ENCODE peak calls at places on chromosomes 7 and 10, in six cellular contexts. P is tibial artery; L is aorta; Y is naive thymus-derived CD4-positive, alpha-beta T cell; W is cardiac muscle cell; E is uterus. S is an unnamed sample.

GRCh38 chr10:77029684-77030407 is 607.8 kb downstream of the KCNMA1 start:
- DNase-seq in P (no peak), L (no peak), Y (no peak), W (no peak), E (no peak), S (no peak)

GRCh38 chr10:69497611-69498390 is 46.5 kb downstream of the TSPAN15 start:
- DNase-seq in P (no peak), L (peak; percentile 67), Y (no peak), W (no peak), E (no peak), S (no peak)

GRCh38 chr10:1525354-1526162 is 211.8 kb downstream of the ADARB2 start:
- DNase-seq in P (no peak), L (no peak), Y (no peak), W (no peak), E (no peak), S (no peak)

GRCh38 chr10:14812271-14812670 is 25.6 kb downstream of the CDNF start:
- DNase-seq in P (no peak), L (no peak), Y (no peak), W (no peak), E (no peak), S (no peak)

GRCh38 chr10:30985552-30985951 is 46.1 kb downstream of the ZNF438 start:
- DNase-seq in P (no peak), L (no peak), Y (no peak), W (no peak), E (no peak), S (no peak)

GRCh38 chr7:129498021-129498420 is 4.3 kb upstream of the SMKR1 start:
- DNase-seq in P (no peak), L (no peak), Y (no peak), W (no peak), E (no peak), S (no peak)

GRCh38 chr7:3427957-3428356 is 126.9 kb downstream of the SDK1 start:
- DNase-seq in P (no peak), L (no peak), Y (no peak), W (no peak), E (no peak), S (no peak)

GRCh38 chr10:85317827-85318226 is 989.4 kb downstream of the CCSER2 start:
- DNase-seq in P (no peak), L (no peak), Y (no peak), W (no peak), E (no peak), S (no peak)

GRCh38 chr7:18610331-18610948 is 114.9 kb downstream of the HDAC9 start:
- DNase-seq in P (no peak), L (no peak), Y (no peak), W (peak; percentile 59), E (no peak), S (peak; percentile 16)

GRCh38 chr10:3786295-3786981 is 1.4 kb upstream of the KLF6 start:
- DNase-seq in P (peak; percentile 38), L (peak; percentile 76), Y (no peak), W (peak; percentile 45), E (no peak), S (peak; percentile 82)

GRCh38 chr10:519055-519715 is 170.3 kb downstream of the DIP2C start:
- DNase-seq in P (no peak), L (no peak), Y (no peak), W (no peak), E (peak; percentile 11), S (no peak)

GRCh38 chr7:12303507-12303906 is 92.4 kb downstream of the TMEM106B start:
- DNase-seq in P (no peak), L (no peak), Y (no peak), W (no peak), E (no peak), S (no peak)

GRCh38 chr10:78541528-78542470 is 508.1 kb downstream of the RPS24 start:
- DNase-seq in P (no peak), L (no peak), Y (no peak), W (no peak), E (no peak), S (peak; percentile 55)

GRCh38 chr7:24825315-24825917 is 68.2 kb upstream of the GSDME start:
- DNase-seq in P (no peak), L (no peak), Y (no peak), W (no peak), E (no peak), S (peak; percentile 91)

GRCh38 chr10:6114299-6114698 is 25.5 kb downstream of the RBM17 start:
- DNase-seq in P (no peak), L (no peak), Y (no peak), W (no peak), E (no peak), S (no peak)

GRCh38 chr10:69952069-69952800 is 100.4 kb upstream of the MACROH2A2 start:
- DNase-seq in P (no peak), L (no peak), Y (no peak), W (no peak), E (no peak), S (no peak)

GRCh38 chr10:93465806-93466675 is 16.1 kb downstream of the MYOF start:
- DNase-seq in P (peak; percentile 93), L (peak; percentile 94), Y (no peak), W (no peak), E (peak; percentile 75), S (peak; percentile 83)

GRCh38 chr10:5531558-5532230 is 6.9 kb downstream of the CALML3 start:
- DNase-seq in P (peak; percentile 16), L (peak; percentile 26), Y (no peak), W (no peak), E (no peak), S (no peak)

GRCh38 chr10:61068471-61068870 is 124.5 kb upstream of the RHOBTB1 start:
- DNase-seq in P (no peak), L (no peak), Y (no peak), W (no peak), E (no peak), S (no peak)

GRCh38 chr7:20352573-20353304 is 22.0 kb downstream of the ITGB8 start:
- DNase-seq in P (no peak), L (no peak), Y (no peak), W (no peak), E (no peak), S (no peak)

GRCh38 chr10:97651773-97652172 is 11.3 kb downstream of the PI4K2A start:
- DNase-seq in P (no peak), L (no peak), Y (no peak), W (no peak), E (no peak), S (no peak)

GRCh38 chr10:34655286-34656170 is 159.6 kb downstream of the PARD3 start:
- DNase-seq in P (no peak), L (no peak), Y (peak; percentile 17), W (peak; percentile 68), E (no peak), S (peak; percentile 73)

GRCh38 chr7:74269757-74270277 is 15.6 kb upstream of the RFC2 start:
- DNase-seq in P (peak; percentile 36), L (peak; percentile 81), Y (peak; percentile 51), W (peak; percentile 68), E (peak; percentile 64), S (peak; percentile 71)

GRCh38 chr10:114607358-114607998 is 50.6 kb downstream of the ABLIM1 start:
- DNase-seq in P (no peak), L (no peak), Y (no peak), W (no peak), E (no peak), S (no peak)

GRCh38 chr7:132298782-132299181 is 277.5 kb downstream of the PLXNA4 start:
- DNase-seq in P (no peak), L (no peak), Y (no peak), W (no peak), E (no peak), S (no peak)

GRCh38 chr7:45573636-45574470 is at the start of gene ADCY1:
- DNase-seq in P (no peak), L (no peak), Y (no peak), W (peak; percentile 63), E (no peak), S (no peak)

DNA sequence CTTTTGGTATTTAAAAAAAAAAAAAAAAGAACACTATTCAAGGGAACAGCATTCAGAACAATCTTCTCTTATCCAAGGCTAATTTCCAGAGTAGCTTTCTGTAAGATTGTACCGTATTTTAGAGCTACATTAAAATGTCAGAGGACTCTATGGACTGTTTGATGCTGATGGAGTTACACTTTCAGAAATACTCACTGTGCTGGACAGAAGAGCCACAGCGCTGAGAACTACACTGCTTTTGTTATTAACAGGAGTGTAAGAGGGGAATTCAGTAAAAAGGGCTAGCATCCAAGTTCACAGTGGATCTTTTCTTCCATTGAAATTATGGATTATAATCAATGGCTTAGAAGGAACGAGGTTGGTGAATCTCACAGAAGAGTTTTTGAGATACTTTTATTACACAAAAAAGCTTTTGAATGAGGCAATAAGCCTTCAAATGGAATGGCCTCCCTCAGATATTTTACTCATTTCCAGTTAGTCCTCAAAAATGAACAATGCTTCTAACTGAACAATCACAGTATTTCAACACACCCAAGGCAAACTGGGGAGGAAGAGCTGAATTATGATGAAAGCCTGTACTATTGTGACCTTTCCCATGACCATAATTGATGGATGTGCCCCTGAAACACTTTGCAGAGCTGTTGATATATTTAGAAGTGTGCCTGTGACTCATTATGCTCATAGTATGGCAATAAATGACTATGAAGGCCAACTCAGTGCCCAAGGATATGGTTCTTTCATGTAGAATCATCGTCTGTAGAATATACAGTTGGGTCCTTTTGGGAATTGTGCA is 247.9 kb downstream of the AHR start:
- DNase-seq in P (no peak), L (no peak), Y (no peak), W (no peak), E (no peak), S (no peak)
- H3K27ac ChIP-seq in P (no peak overlapping the region), L (no peak overlapping the region), Y (no peak overlapping the region), W (no peak overlapping the region), E (peak overlapping the region; percentile 15), S (no peak overlapping the region)

GRCh38 chr10:45580781-45581496 is 91.6 kb downstream of the ZFAND4 start:
- DNase-seq in P (no peak), L (no peak), Y (no peak), W (no peak), E (no peak), S (peak; percentile 54)
- H3K4me3 ChIP-seq in P (no peak overlapping the region), L (no peak overlapping the region), Y (peak overlapping the region; percentile 61), W (no peak overlapping the region), E (no peak overlapping the region), S (peak overlapping the region; percentile 34)

DNA sequence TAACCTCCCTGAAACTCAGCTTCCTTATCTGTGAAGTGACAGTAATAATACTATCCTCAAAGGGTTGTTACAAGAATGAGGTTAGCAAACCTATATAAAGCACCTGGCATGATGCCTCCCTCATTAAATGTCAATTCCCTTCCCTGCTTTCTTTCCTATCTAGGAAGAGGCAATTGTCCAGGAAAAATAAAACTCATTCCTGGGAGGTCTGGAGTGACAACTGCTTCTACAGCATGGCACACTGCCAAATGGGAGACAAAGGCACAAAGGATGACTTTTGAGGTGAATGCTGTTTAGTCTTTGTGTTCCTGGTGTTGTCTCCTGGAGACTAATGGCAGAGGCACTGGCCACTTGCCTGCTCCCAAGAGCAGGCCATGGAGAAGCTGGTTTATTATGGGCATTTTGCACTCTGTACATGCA is 32.2 kb upstream of the PDE1C start:
- DNase-seq in P (no peak), L (no peak), Y (no peak), W (no peak), E (no peak), S (no peak)
- H3K4me1 ChIP-seq in P (no peaks in the 10 kb centered on the region), L (no peaks in the 10 kb centered on the region), Y (no peaks in the 10 kb centered on the region), W (no peaks in the 10 kb centered on the region), E (no peaks in the 10 kb centered on the region), S (no peaks in the 10 kb centered on the region)

DNA sequence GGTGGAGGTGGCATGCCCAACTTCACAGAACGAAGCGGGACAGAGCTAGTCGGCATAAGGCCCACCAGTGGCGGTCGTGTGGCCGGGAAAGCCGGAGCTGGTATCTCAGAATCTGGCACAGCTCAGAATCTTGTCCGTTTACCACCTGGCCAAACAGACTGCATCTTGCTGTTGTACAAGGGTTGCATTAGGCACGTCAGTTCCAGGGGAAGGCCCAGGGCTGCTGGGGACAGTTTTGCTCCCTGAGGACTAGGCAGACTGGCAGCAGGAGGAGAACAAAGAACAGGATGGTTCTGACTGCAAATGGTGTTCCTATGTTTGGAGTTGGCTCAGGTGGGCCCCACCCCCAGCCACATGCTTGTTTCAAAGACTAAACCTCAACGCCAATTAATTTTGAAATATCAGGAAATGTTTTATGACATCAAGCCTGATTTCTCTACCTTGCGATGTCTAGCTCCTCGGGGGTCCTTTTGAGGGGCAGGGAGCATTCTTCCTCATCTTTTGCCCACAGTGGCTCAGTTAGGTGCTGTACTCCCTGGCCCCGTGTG is 4.2 kb upstream of the MYH16 start:
- DNase-seq in P (no peak), L (no peak), Y (no peak), W (no peak), E (no peak), S (no peak)
- H3K27ac ChIP-seq in P (peak overlapping the region; percentile 60), L (no peak overlapping the region), Y (no peak overlapping the region), W (no peak overlapping the region), E (no peak overlapping the region), S (no peak overlapping the region)

S was measured in small intestine.